ENCODE peak calls at places on chromosomes 5 and 9, in ten cellular contexts. One of them, this sample, is unnamed.

GRCh38 chr5:54616031-54616430 is 98.5 kb downstream of the SNX18 start:
- DNase-seq in NCI-H1436 treated with DMSO at 0.1 percent for 48 hours: no peak
- DNase-seq in LoVo: no peak
- DNase-seq in bronchial epithelial cell: peak; percentile 59
- DNase-seq in cardiac muscle cell: no peak
- DNase-seq in activated naive CD4-positive, alpha-beta T cell treated with anti-CD3 and anti-CD28 coated beads for 36 hours: no peak
- DNase-seq in Calu3: no peak
- DNase-seq in A549: no peak
- DNase-seq in A172: no peak
- DNase-seq in mesenchymal stem cell: peak; percentile 61
- DNase-seq in this sample: no peak

GRCh38 chr5:72328172-72328571 is 8.0 kb downstream of the PTCD2 start:
- DNase-seq in A549: no peak
- DNase-seq in NCI-H1436 treated with DMSO at 0.1 percent for 48 hours: no peak
- DNase-seq in mesenchymal stem cell: peak; percentile 6
- DNase-seq in activated naive CD4-positive, alpha-beta T cell treated with anti-CD3 and anti-CD28 coated beads for 36 hours: no peak
- DNase-seq in Calu3: no peak
- DNase-seq in cardiac muscle cell: no peak
- DNase-seq in bronchial epithelial cell: no peak
- DNase-seq in A172: peak; percentile 62
- DNase-seq in LoVo: no peak
- DNase-seq in this sample: no peak

GRCh38 chr5:92002875-92003274 is 619.8 kb upstream of the ARRDC3 start:
- DNase-seq in cardiac muscle cell: no peak
- DNase-seq in mesenchymal stem cell: no peak
- DNase-seq in activated naive CD4-positive, alpha-beta T cell treated with anti-CD3 and anti-CD28 coated beads for 36 hours: no peak
- DNase-seq in NCI-H1436 treated with DMSO at 0.1 percent for 48 hours: no peak
- DNase-seq in A172: no peak
- DNase-seq in LoVo: no peak
- DNase-seq in bronchial epithelial cell: no peak
- DNase-seq in A549: no peak
- DNase-seq in Calu3: no peak
- DNase-seq in this sample: no peak

GRCh38 chr9:98158071-98158791 is 34.2 kb downstream of the CORO2A start:
- DNase-seq in cardiac muscle cell: no peak
- DNase-seq in mesenchymal stem cell: no peak
- DNase-seq in NCI-H1436 treated with DMSO at 0.1 percent for 48 hours: no peak
- DNase-seq in bronchial epithelial cell: peak; percentile 30
- DNase-seq in A549: peak; percentile 21
- DNase-seq in LoVo: no peak
- DNase-seq in activated naive CD4-positive, alpha-beta T cell treated with anti-CD3 and anti-CD28 coated beads for 36 hours: no peak
- DNase-seq in Calu3: peak; percentile 23
- DNase-seq in A172: no peak
- DNase-seq in this sample: peak; percentile 16

GRCh38 chr9:104808030-104808614 is 44.2 kb downstream of the NIPSNAP3B start:
- DNase-seq in NCI-H1436 treated with DMSO at 0.1 percent for 48 hours: peak; percentile 8
- DNase-seq in activated naive CD4-positive, alpha-beta T cell treated with anti-CD3 and anti-CD28 coated beads for 36 hours: no peak
- DNase-seq in Calu3: peak; percentile 8
- DNase-seq in A172: no peak
- DNase-seq in cardiac muscle cell: no peak
- DNase-seq in bronchial epithelial cell: peak; percentile 7
- DNase-seq in A549: no peak
- DNase-seq in LoVo: no peak
- DNase-seq in mesenchymal stem cell: no peak
- DNase-seq in this sample: no peak

GRCh38 chr5:68548959-68549676 is 333.6 kb downstream of the PIK3R1 start:
- DNase-seq in bronchial epithelial cell: no peak
- DNase-seq in A549: peak; percentile 67
- DNase-seq in A172: peak; percentile 84
- DNase-seq in NCI-H1436 treated with DMSO at 0.1 percent for 48 hours: no peak
- DNase-seq in activated naive CD4-positive, alpha-beta T cell treated with anti-CD3 and anti-CD28 coated beads for 36 hours: no peak
- DNase-seq in Calu3: no peak
- DNase-seq in LoVo: no peak
- DNase-seq in cardiac muscle cell: no peak
- DNase-seq in mesenchymal stem cell: peak; percentile 89
- DNase-seq in this sample: peak; percentile 75

GRCh38 chr5:76137887-76138542 is 54.8 kb downstream of the SV2C start:
- DNase-seq in mesenchymal stem cell: no peak
- DNase-seq in activated naive CD4-positive, alpha-beta T cell treated with anti-CD3 and anti-CD28 coated beads for 36 hours: no peak
- DNase-seq in Calu3: no peak
- DNase-seq in A549: no peak
- DNase-seq in bronchial epithelial cell: no peak
- DNase-seq in NCI-H1436 treated with DMSO at 0.1 percent for 48 hours: no peak
- DNase-seq in LoVo: no peak
- DNase-seq in cardiac muscle cell: no peak
- DNase-seq in A172: no peak
- DNase-seq in this sample: no peak

GRCh38 chr5:114449836-114450515 is 88.1 kb downstream of the KCNN2 start:
- DNase-seq in bronchial epithelial cell: peak; percentile 33
- DNase-seq in mesenchymal stem cell: peak; percentile 87
- DNase-seq in NCI-H1436 treated with DMSO at 0.1 percent for 48 hours: no peak
- DNase-seq in Calu3: peak; percentile 78
- DNase-seq in A172: peak; percentile 52
- DNase-seq in activated naive CD4-positive, alpha-beta T cell treated with anti-CD3 and anti-CD28 coated beads for 36 hours: peak; percentile 68
- DNase-seq in LoVo: peak; percentile 72
- DNase-seq in A549: peak; percentile 57
- DNase-seq in cardiac muscle cell: peak; percentile 90
- DNase-seq in this sample: peak; percentile 49

GRCh38 chr5:36581070-36581469 is 25.3 kb upstream of the SLC1A3 start:
- DNase-seq in activated naive CD4-positive, alpha-beta T cell treated with anti-CD3 and anti-CD28 coated beads for 36 hours: no peak
- DNase-seq in A549: no peak
- DNase-seq in A172: no peak
- DNase-seq in bronchial epithelial cell: no peak
- DNase-seq in mesenchymal stem cell: no peak
- DNase-seq in cardiac muscle cell: no peak
- DNase-seq in NCI-H1436 treated with DMSO at 0.1 percent for 48 hours: no peak
- DNase-seq in LoVo: peak; percentile 18
- DNase-seq in Calu3: no peak
- DNase-seq in this sample: no peak

GRCh38 chr5:56900858-56901578 is 8.4 kb upstream of the SETD9 start:
- DNase-seq in cardiac muscle cell: peak; percentile 48
- DNase-seq in A172: peak; percentile 55
- DNase-seq in A549: peak; percentile 55
- DNase-seq in activated naive CD4-positive, alpha-beta T cell treated with anti-CD3 and anti-CD28 coated beads for 36 hours: peak; percentile 46
- DNase-seq in NCI-H1436 treated with DMSO at 0.1 percent for 48 hours: no peak
- DNase-seq in Calu3: peak; percentile 54
- DNase-seq in bronchial epithelial cell: peak; percentile 50
- DNase-seq in mesenchymal stem cell: peak; percentile 58
- DNase-seq in LoVo: peak; percentile 67
- DNase-seq in this sample: peak; percentile 51

GRCh38 chr9:2354216-2354615 is 267.4 kb upstream of the VLDLR start:
- DNase-seq in NCI-H1436 treated with DMSO at 0.1 percent for 48 hours: no peak
- DNase-seq in mesenchymal stem cell: no peak
- DNase-seq in A172: no peak
- DNase-seq in LoVo: no peak
- DNase-seq in activated naive CD4-positive, alpha-beta T cell treated with anti-CD3 and anti-CD28 coated beads for 36 hours: no peak
- DNase-seq in bronchial epithelial cell: no peak
- DNase-seq in A549: no peak
- DNase-seq in Calu3: no peak
- DNase-seq in cardiac muscle cell: no peak
- DNase-seq in this sample: no peak

GRCh38 chr5:74042559-74043357 is 416.8 kb downstream of the ARHGEF28 start:
- DNase-seq in activated naive CD4-positive, alpha-beta T cell treated with anti-CD3 and anti-CD28 coated beads for 36 hours: no peak
- DNase-seq in mesenchymal stem cell: peak; percentile 92
- DNase-seq in bronchial epithelial cell: peak; percentile 89
- DNase-seq in LoVo: no peak
- DNase-seq in NCI-H1436 treated with DMSO at 0.1 percent for 48 hours: no peak
- DNase-seq in A549: no peak
- DNase-seq in Calu3: no peak
- DNase-seq in A172: peak; percentile 86
- DNase-seq in cardiac muscle cell: no peak
- DNase-seq in this sample: peak; percentile 14

GRCh38 chr9:35923927-35924763 is 14.9 kb downstream of the SPAAR start:
- DNase-seq in A172: peak; percentile 91
- DNase-seq in bronchial epithelial cell: peak; percentile 90
- DNase-seq in A549: peak; percentile 61
- DNase-seq in LoVo: peak; percentile 79
- DNase-seq in mesenchymal stem cell: peak; percentile 87
- DNase-seq in activated naive CD4-positive, alpha-beta T cell treated with anti-CD3 and anti-CD28 coated beads for 36 hours: peak; percentile 76
- DNase-seq in NCI-H1436 treated with DMSO at 0.1 percent for 48 hours: no peak
- DNase-seq in Calu3: no peak
- DNase-seq in cardiac muscle cell: no peak
- DNase-seq in this sample: peak; percentile 64

GRCh38 chr9:20205821-20206220 is 416.5 kb downstream of the MLLT3 start:
- DNase-seq in A549: no peak
- DNase-seq in A172: no peak
- DNase-seq in mesenchymal stem cell: no peak
- DNase-seq in LoVo: no peak
- DNase-seq in cardiac muscle cell: no peak
- DNase-seq in Calu3: no peak
- DNase-seq in NCI-H1436 treated with DMSO at 0.1 percent for 48 hours: no peak
- DNase-seq in bronchial epithelial cell: peak; percentile 77
- DNase-seq in activated naive CD4-positive, alpha-beta T cell treated with anti-CD3 and anti-CD28 coated beads for 36 hours: no peak
- DNase-seq in this sample: no peak

GRCh38 chr5:73917433-73917832 is 291.4 kb downstream of the ARHGEF28 start:
- DNase-seq in mesenchymal stem cell: no peak
- DNase-seq in A172: no peak
- DNase-seq in cardiac muscle cell: no peak
- DNase-seq in NCI-H1436 treated with DMSO at 0.1 percent for 48 hours: no peak
- DNase-seq in Calu3: no peak
- DNase-seq in LoVo: no peak
- DNase-seq in bronchial epithelial cell: no peak
- DNase-seq in activated naive CD4-positive, alpha-beta T cell treated with anti-CD3 and anti-CD28 coated beads for 36 hours: no peak
- DNase-seq in A549: no peak
- DNase-seq in this sample: no peak

GRCh38 chr9:131084661-131085369 is 11.5 kb upstream of the AIF1L start:
- DNase-seq in activated naive CD4-positive, alpha-beta T cell treated with anti-CD3 and anti-CD28 coated beads for 36 hours: no peak
- DNase-seq in Calu3: no peak
- DNase-seq in bronchial epithelial cell: no peak
- DNase-seq in mesenchymal stem cell: no peak
- DNase-seq in A172: no peak
- DNase-seq in cardiac muscle cell: no peak
- DNase-seq in A549: no peak
- DNase-seq in LoVo: no peak
- DNase-seq in NCI-H1436 treated with DMSO at 0.1 percent for 48 hours: no peak
- DNase-seq in this sample: no peak

GRCh38 chr5:72138943-72139467 is 31.7 kb downstream of the MAP1B start:
- DNase-seq in Calu3: no peak
- DNase-seq in bronchial epithelial cell: peak; percentile 93
- DNase-seq in A549: no peak
- DNase-seq in A172: peak; percentile 87
- DNase-seq in cardiac muscle cell: no peak
- DNase-seq in NCI-H1436 treated with DMSO at 0.1 percent for 48 hours: no peak
- DNase-seq in LoVo: peak; percentile 33
- DNase-seq in mesenchymal stem cell: peak; percentile 83
- DNase-seq in activated naive CD4-positive, alpha-beta T cell treated with anti-CD3 and anti-CD28 coated beads for 36 hours: peak; percentile 33
- DNase-seq in this sample: no peak

GRCh38 chr9:68842568-68842967 is 137.5 kb downstream of the PIP5K1B start:
- DNase-seq in Calu3: no peak
- DNase-seq in LoVo: no peak
- DNase-seq in NCI-H1436 treated with DMSO at 0.1 percent for 48 hours: no peak
- DNase-seq in bronchial epithelial cell: no peak
- DNase-seq in cardiac muscle cell: no peak
- DNase-seq in A549: no peak
- DNase-seq in mesenchymal stem cell: no peak
- DNase-seq in activated naive CD4-positive, alpha-beta T cell treated with anti-CD3 and anti-CD28 coated beads for 36 hours: no peak
- DNase-seq in A172: no peak
- DNase-seq in this sample: no peak

This sample was measured in NCI-H460.